ENCODE peak calls at places on chromosomes 4 and X, in eight cellular contexts. One of them, this sample, is unnamed.

GRCh38 chr4:37555324-37555723 is 130.9 kb downstream of the RELL1 start:
- DNase-seq in MM.1S: no peak
- DNase-seq in heart right ventricle: no peak
- DNase-seq in AG10803: no peak
- DNase-seq in left ventricle myocardium inferior: no peak
- DNase-seq in astrocyte of the spinal cord: no peak
- DNase-seq in right atrium auricular region: no peak
- DNase-seq in heart left ventricle: no peak
- DNase-seq in this sample: peak

GRCh38 chr4:76377922-76378321 is 43.0 kb downstream of the CCDC158 start:
- DNase-seq in heart left ventricle: no peak
- DNase-seq in left ventricle myocardium inferior: no peak
- DNase-seq in astrocyte of the spinal cord: peak
- DNase-seq in MM.1S: peak
- DNase-seq in AG10803: peak
- DNase-seq in heart right ventricle: no peak
- DNase-seq in right atrium auricular region: no peak
- DNase-seq in this sample: peak

GRCh38 chr4:108099838-108100237 is 68.9 kb downstream of the LEF1 start:
- DNase-seq in AG10803: no peak
- DNase-seq in heart right ventricle: no peak
- DNase-seq in heart left ventricle: no peak
- DNase-seq in right atrium auricular region: no peak
- DNase-seq in MM.1S: no peak
- DNase-seq in astrocyte of the spinal cord: no peak
- DNase-seq in left ventricle myocardium inferior: no peak
- DNase-seq in this sample: no peak

GRCh38 chr4:61520688-61521160 is 320.6 kb downstream of the ADGRL3 start:
- DNase-seq in right atrium auricular region: no peak
- DNase-seq in heart right ventricle: no peak
- DNase-seq in heart left ventricle: no peak
- DNase-seq in astrocyte of the spinal cord: peak
- DNase-seq in AG10803: no peak
- DNase-seq in left ventricle myocardium inferior: no peak
- DNase-seq in MM.1S: no peak
- DNase-seq in this sample: peak

GRCh38 chr4:98496446-98496845 is 162.0 kb downstream of the TSPAN5 start:
- DNase-seq in heart left ventricle: no peak
- DNase-seq in astrocyte of the spinal cord: no peak
- DNase-seq in right atrium auricular region: no peak
- DNase-seq in MM.1S: no peak
- DNase-seq in heart right ventricle: no peak
- DNase-seq in AG10803: no peak
- DNase-seq in left ventricle myocardium inferior: no peak
- DNase-seq in this sample: no peak

GRCh38 chrX:115367956-115368355 is 78.4 kb downstream of the LUZP4 start:
- DNase-seq in AG10803: peak
- DNase-seq in astrocyte of the spinal cord: peak
- DNase-seq in heart left ventricle: no peak
- DNase-seq in MM.1S: no peak
- DNase-seq in right atrium auricular region: no peak
- DNase-seq in left ventricle myocardium inferior: no peak
- DNase-seq in heart right ventricle: no peak
- DNase-seq in this sample: no peak

GRCh38 chrX:134603806-134604700 is 54.2 kb downstream of the PLAC1 start:
- DNase-seq in AG10803: peak
- DNase-seq in heart right ventricle: no peak
- DNase-seq in left ventricle myocardium inferior: no peak
- DNase-seq in heart left ventricle: no peak
- DNase-seq in astrocyte of the spinal cord: peak
- DNase-seq in right atrium auricular region: no peak
- DNase-seq in MM.1S: no peak
- DNase-seq in this sample: peak

GRCh38 chrX:23944234-23944633 is 36.4 kb downstream of the CXorf58 start:
- DNase-seq in left ventricle myocardium inferior: no peak
- DNase-seq in astrocyte of the spinal cord: no peak
- DNase-seq in heart right ventricle: no peak
- DNase-seq in MM.1S: no peak
- DNase-seq in AG10803: no peak
- DNase-seq in heart left ventricle: no peak
- DNase-seq in right atrium auricular region: no peak
- DNase-seq in this sample: no peak

GRCh38 chr4:93416337-93417102 is 412.0 kb upstream of the ATOH1 start:
- DNase-seq in heart right ventricle: no peak
- DNase-seq in left ventricle myocardium inferior: no peak
- DNase-seq in astrocyte of the spinal cord: peak
- DNase-seq in MM.1S: no peak
- DNase-seq in right atrium auricular region: no peak
- DNase-seq in AG10803: no peak
- DNase-seq in heart left ventricle: no peak
- DNase-seq in this sample: no peak

GRCh38 chr4:147683172-147683571 is 791 bp downstream of the PRMT9 start:
- DNase-seq in right atrium auricular region: no peak
- DNase-seq in heart right ventricle: no peak
- DNase-seq in heart left ventricle: no peak
- DNase-seq in AG10803: peak
- DNase-seq in astrocyte of the spinal cord: peak
- DNase-seq in MM.1S: peak
- DNase-seq in left ventricle myocardium inferior: no peak
- DNase-seq in this sample: peak

GRCh38 chr4:53497446-53498069 is 93.7 kb downstream of the LNX1 start:
- DNase-seq in left ventricle myocardium inferior: peak
- DNase-seq in astrocyte of the spinal cord: peak
- DNase-seq in AG10803: peak
- DNase-seq in MM.1S: no peak
- DNase-seq in heart right ventricle: peak
- DNase-seq in heart left ventricle: no peak
- DNase-seq in right atrium auricular region: peak
- DNase-seq in this sample: peak

GRCh38 chr4:143667461-143667860 is 33.0 kb downstream of the FREM3 start:
- DNase-seq in MM.1S: no peak
- DNase-seq in right atrium auricular region: peak
- DNase-seq in astrocyte of the spinal cord: peak
- DNase-seq in left ventricle myocardium inferior: no peak
- DNase-seq in heart left ventricle: no peak
- DNase-seq in heart right ventricle: no peak
- DNase-seq in AG10803: peak
- DNase-seq in this sample: peak

GRCh38 chr4:27692098-27692679 is 831.5 kb downstream of the STIM2 start:
- DNase-seq in MM.1S: peak
- DNase-seq in left ventricle myocardium inferior: no peak
- DNase-seq in astrocyte of the spinal cord: peak
- DNase-seq in heart left ventricle: no peak
- DNase-seq in AG10803: peak
- DNase-seq in heart right ventricle: no peak
- DNase-seq in right atrium auricular region: no peak
- DNase-seq in this sample: peak

GRCh38 chr4:5524900-5525299 is 183.5 kb downstream of the EVC2 start:
- DNase-seq in heart left ventricle: no peak
- DNase-seq in right atrium auricular region: no peak
- DNase-seq in MM.1S: no peak
- DNase-seq in AG10803: peak
- DNase-seq in left ventricle myocardium inferior: no peak
- DNase-seq in heart right ventricle: no peak
- DNase-seq in astrocyte of the spinal cord: peak
- DNase-seq in this sample: peak

GRCh38 chr4:139208404-139208945 is 31.5 kb upstream of the ELF2 start:
- DNase-seq in AG10803: peak
- DNase-seq in astrocyte of the spinal cord: peak
- DNase-seq in right atrium auricular region: peak
- DNase-seq in left ventricle myocardium inferior: no peak
- DNase-seq in heart left ventricle: no peak
- DNase-seq in heart right ventricle: no peak
- DNase-seq in MM.1S: peak
- DNase-seq in this sample: peak

GRCh38 chrX:47446971-47447370 is 36.1 kb downstream of the ZNF41 start:
- DNase-seq in right atrium auricular region: no peak
- DNase-seq in heart left ventricle: no peak
- DNase-seq in left ventricle myocardium inferior: no peak
- DNase-seq in astrocyte of the spinal cord: no peak
- DNase-seq in heart right ventricle: no peak
- DNase-seq in AG10803: no peak
- DNase-seq in MM.1S: no peak
- DNase-seq in this sample: no peak

GRCh38 chr4:181677621-181678020 is 565.6 kb upstream of the TENM3 start:
- DNase-seq in right atrium auricular region: no peak
- DNase-seq in MM.1S: no peak
- DNase-seq in AG10803: no peak
- DNase-seq in heart left ventricle: no peak
- DNase-seq in heart right ventricle: no peak
- DNase-seq in astrocyte of the spinal cord: no peak
- DNase-seq in left ventricle myocardium inferior: no peak
- DNase-seq in this sample: no peak

GRCh38 chrX:15786930-15787329 is 3.4 kb upstream of the ZRSR2 start:
- DNase-seq in AG10803: no peak
- DNase-seq in right atrium auricular region: no peak
- DNase-seq in heart right ventricle: no peak
- DNase-seq in astrocyte of the spinal cord: no peak
- DNase-seq in MM.1S: no peak
- DNase-seq in heart left ventricle: no peak
- DNase-seq in left ventricle myocardium inferior: no peak
- DNase-seq in this sample: no peak

GRCh38 chr4:83231620-83232056 is 53.0 kb downstream of the COQ2 start:
- DNase-seq in right atrium auricular region: no peak
- DNase-seq in heart right ventricle: no peak
- DNase-seq in astrocyte of the spinal cord: no peak
- DNase-seq in AG10803: peak
- DNase-seq in heart left ventricle: no peak
- DNase-seq in left ventricle myocardium inferior: no peak
- DNase-seq in MM.1S: peak
- DNase-seq in this sample: no peak

GRCh38 chrX:41333994-41334865 is at the start of gene DDX3X:
- DNase-seq in left ventricle myocardium inferior: peak
- DNase-seq in AG10803: peak
- DNase-seq in astrocyte of the spinal cord: peak
- DNase-seq in heart left ventricle: peak
- DNase-seq in right atrium auricular region: peak
- DNase-seq in heart right ventricle: peak
- DNase-seq in MM.1S: peak
- DNase-seq in this sample: peak

GRCh38 chrX:9687899-9688298 is 77.7 kb downstream of the GPR143 start:
- DNase-seq in heart left ventricle: no peak
- DNase-seq in heart right ventricle: no peak
- DNase-seq in left ventricle myocardium inferior: no peak
- DNase-seq in right atrium auricular region: no peak
- DNase-seq in MM.1S: no peak
- DNase-seq in AG10803: no peak
- DNase-seq in astrocyte of the spinal cord: no peak
- DNase-seq in this sample: no peak

GRCh38 chr4:128355301-128355700 is 67.7 kb upstream of the PGRMC2 start:
- DNase-seq in left ventricle myocardium inferior: peak
- DNase-seq in MM.1S: no peak
- DNase-seq in heart left ventricle: no peak
- DNase-seq in heart right ventricle: peak
- DNase-seq in AG10803: peak
- DNase-seq in right atrium auricular region: no peak
- DNase-seq in astrocyte of the spinal cord: no peak
- DNase-seq in this sample: no peak

GRCh38 chr4:5139141-5139540 is 87.9 kb downstream of the STK32B start:
- DNase-seq in heart right ventricle: no peak
- DNase-seq in astrocyte of the spinal cord: no peak
- DNase-seq in left ventricle myocardium inferior: no peak
- DNase-seq in MM.1S: no peak
- DNase-seq in heart left ventricle: no peak
- DNase-seq in right atrium auricular region: no peak
- DNase-seq in AG10803: no peak
- DNase-seq in this sample: no peak

GRCh38 chrX:15988661-15989603 is 134.3 kb upstream of the AP1S2 start:
- DNase-seq in right atrium auricular region: no peak
- DNase-seq in heart left ventricle: no peak
- DNase-seq in MM.1S: no peak
- DNase-seq in heart right ventricle: no peak
- DNase-seq in AG10803: peak
- DNase-seq in astrocyte of the spinal cord: peak
- DNase-seq in left ventricle myocardium inferior: no peak
- DNase-seq in this sample: peak

GRCh38 chrX:154761977-154762528 is 611 bp upstream of the DKC1 start:
- DNase-seq in AG10803: no peak
- DNase-seq in left ventricle myocardium inferior: no peak
- DNase-seq in heart right ventricle: no peak
- DNase-seq in astrocyte of the spinal cord: no peak
- DNase-seq in MM.1S: no peak
- DNase-seq in right atrium auricular region: no peak
- DNase-seq in heart left ventricle: no peak
- DNase-seq in this sample: no peak

GRCh38 chr4:70722199-70722791 is 531 bp downstream of the RUFY3 start:
- DNase-seq in astrocyte of the spinal cord: peak
- DNase-seq in AG10803: peak
- DNase-seq in MM.1S: no peak
- DNase-seq in right atrium auricular region: no peak
- DNase-seq in heart right ventricle: no peak
- DNase-seq in left ventricle myocardium inferior: no peak
- DNase-seq in heart left ventricle: no peak
- DNase-seq in this sample: peak
- H3K4me3 ChIP-seq in astrocyte of the spinal cord: peak
- H3K4me3 ChIP-seq in AG10803: peak
- H3K4me3 ChIP-seq in MM.1S: no peak
- H3K4me3 ChIP-seq in right atrium auricular region: peak
- H3K4me3 ChIP-seq in heart right ventricle: peak
- H3K4me3 ChIP-seq in left ventricle myocardium inferior: peak
- H3K4me3 ChIP-seq in heart left ventricle: peak
- H3K4me3 ChIP-seq in this sample: peak

GRCh38 chrX:39730671-39731389 is 366.9 kb downstream of the BCOR start:
- DNase-seq in right atrium auricular region: peak
- DNase-seq in left ventricle myocardium inferior: peak
- DNase-seq in astrocyte of the spinal cord: peak
- DNase-seq in heart left ventricle: peak
- DNase-seq in heart right ventricle: peak
- DNase-seq in AG10803: peak
- DNase-seq in MM.1S: peak
- DNase-seq in this sample: peak
- TF ChIP-seq CTCF in right atrium auricular region: peak
- TF ChIP-seq CTCF in left ventricle myocardium inferior: peak
- TF ChIP-seq CTCF in astrocyte of the spinal cord: peak
- TF ChIP-seq CTCF in heart left ventricle: peak
- TF ChIP-seq CTCF in heart right ventricle: peak
- TF ChIP-seq CTCF in AG10803: peak
- TF ChIP-seq CTCF in MM.1S: peak
- TF ChIP-seq CTCF in this sample: peak

DNA sequence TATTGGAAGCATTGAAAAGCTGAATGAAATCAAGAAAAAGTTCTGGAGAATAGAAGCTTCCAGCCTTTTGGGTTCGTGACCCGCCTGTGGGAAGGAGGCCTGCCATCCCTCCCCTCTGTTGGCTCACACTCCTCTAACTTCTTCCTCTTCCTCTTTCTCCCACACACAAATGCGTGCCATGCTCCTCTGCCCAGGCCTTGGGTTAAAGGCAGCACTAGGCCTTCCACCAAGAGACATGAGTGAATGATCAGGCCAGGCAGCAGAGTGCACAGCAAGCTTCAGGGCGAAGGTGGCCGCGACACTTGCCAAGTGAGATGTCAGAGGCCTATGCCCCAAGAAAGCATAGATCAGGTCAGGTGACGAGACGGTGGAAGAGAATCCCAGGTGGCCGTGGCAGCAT is 38.4 kb downstream of the FAM193A start:
- DNase-seq in heart left ventricle: no peak
- DNase-seq in astrocyte of the spinal cord: no peak
- DNase-seq in heart right ventricle: no peak
- DNase-seq in AG10803: no peak
- DNase-seq in right atrium auricular region: no peak
- DNase-seq in left ventricle myocardium inferior: no peak
- DNase-seq in MM.1S: no peak
- DNase-seq in this sample: no peak
- H3K4me3 ChIP-seq in heart left ventricle: no peak
- H3K4me3 ChIP-seq in astrocyte of the spinal cord: no peak
- H3K4me3 ChIP-seq in heart right ventricle: no peak
- H3K4me3 ChIP-seq in AG10803: no peak
- H3K4me3 ChIP-seq in right atrium auricular region: no peak
- H3K4me3 ChIP-seq in left ventricle myocardium inferior: no peak
- H3K4me3 ChIP-seq in MM.1S: no peak
- H3K4me3 ChIP-seq in this sample: no peak

GRCh38 chrX:119272882-119273806 is 37.1 kb downstream of the PGRMC1 start:
- DNase-seq in MM.1S: no peak
- DNase-seq in heart left ventricle: peak
- DNase-seq in left ventricle myocardium inferior: peak
- DNase-seq in heart right ventricle: peak
- DNase-seq in AG10803: peak
- DNase-seq in right atrium auricular region: no peak
- DNase-seq in astrocyte of the spinal cord: peak
- DNase-seq in this sample: peak
- TF ChIP-seq CTCF in MM.1S: no peak
- TF ChIP-seq CTCF in heart left ventricle: no peak
- TF ChIP-seq CTCF in left ventricle myocardium inferior: peak
- TF ChIP-seq CTCF in heart right ventricle: peak
- TF ChIP-seq CTCF in AG10803: peak
- TF ChIP-seq CTCF in right atrium auricular region: no peak
- TF ChIP-seq CTCF in astrocyte of the spinal cord: peak
- TF ChIP-seq CTCF in this sample: peak